ENCODE peak calls at places on chromosome 11, in five cellular contexts. Q, U, K, F and G are unnamed samples.

GRCh38 chr11:118929496-118930151 is 3.9 kb upstream of the BCL9L start:
- DNase-seq in U (peak; percentile 93), K (peak; percentile 86), F (peak; percentile 70), Q (no peak), G (peak; percentile 78)

GRCh38 chr11:118045191-118045590 is 31.7 kb upstream of the TMPRSS4 start:
- DNase-seq in F (no peak), Q (no peak), K (no peak), U (no peak), G (no peak)

GRCh38 chr11:34218067-34218466 is 112.6 kb downstream of the NAT10 start:
- DNase-seq in U (no peak), K (no peak), Q (no peak), F (no peak), G (no peak)

GRCh38 chr11:119373917-119374631 is 7.4 kb downstream of the USP2 start:
- DNase-seq in F (peak; percentile 36), Q (no peak), K (peak; percentile 62), U (peak; percentile 73), G (peak; percentile 37)

GRCh38 chr11:44883277-44883676 is 67.4 kb downstream of the TP53I11 start:
- DNase-seq in Q (no peak), F (no peak), U (no peak), K (no peak), G (no peak)

GRCh38 chr11:69131644-69132300 is 24.0 kb upstream of the SMIM38 start:
- DNase-seq in F (no peak), U (peak; percentile 92), K (no peak), Q (no peak), G (no peak)

GRCh38 chr11:20156876-20157613 is 3.2 kb downstream of the DBX1 start:
- DNase-seq in F (no peak), K (no peak), Q (no peak), U (no peak), G (no peak)

GRCh38 chr11:33773399-33774355 is 643 bp downstream of the FBXO3 start:
- DNase-seq in Q (peak; percentile 22), U (no peak), K (peak; percentile 64), F (peak; percentile 17), G (no peak)

GRCh38 chr11:65436412-65437032 is 13.9 kb downstream of the NEAT1 start:
- DNase-seq in F (no peak), Q (no peak), K (no peak), U (peak; percentile 40), G (no peak)

GRCh38 chr11:15038963-15039362 is 34.4 kb upstream of the CALCB start:
- DNase-seq in Q (no peak), U (no peak), F (no peak), K (peak; percentile 14), G (no peak)

GRCh38 chr11:122696662-122697061 is 41.1 kb downstream of the UBASH3B start:
- DNase-seq in F (peak; percentile 36), Q (peak; percentile 60), K (peak; percentile 88), U (no peak), G (peak; percentile 46)

GRCh38 chr11:111561801-111562325 is 21.3 kb downstream of the LAYN start:
- DNase-seq in Q (no peak), F (no peak), U (no peak), K (no peak), G (no peak)

GRCh38 chr11:75563978-75564552 is 2.0 kb downstream of the SERPINH1 start:
- DNase-seq in Q (no peak), F (no peak), U (no peak), K (no peak), G (no peak)

GRCh38 chr11:58965246-58965985 is 26.1 kb downstream of the GLYATL1 start:
- DNase-seq in K (no peak), F (no peak), U (no peak), Q (no peak), G (no peak)

GRCh38 chr11:59865031-59865430 is 1.3 kb downstream of the TCN1 start:
- DNase-seq in Q (no peak), K (no peak), F (no peak), U (no peak), G (no peak)